ENCODE peak calls at places on chromosomes 12 and 14, in five cellular contexts. P is GM23338, G is upper lobe of left lung, O is esophagus muscularis mucosa, T is sigmoid colon. S is an unnamed sample.
A peak's percentile ranks its signal among the peaks of the same experiment; 100 is the strongest.

GRCh38 chr14:93173943-93174395 is 10.7 kb downstream of the MOAP1 start:
- DNase-seq in O (no peak), P (no peak), T (no peak), G (no peak), S (no peak)

GRCh38 chr14:39491134-39491541 is 58.9 kb upstream of the FBXO33 start:
- DNase-seq in G (no peak), T (no peak), O (no peak), P (peak; percentile 75), S (no peak)

GRCh38 chr14:25381498-25381897 is 331.6 kb upstream of the STXBP6 start:
- DNase-seq in P (peak; percentile 52), G (no peak), O (no peak), T (no peak), S (no peak)

GRCh38 chr14:100981808-100982207 is 78.3 kb upstream of the RTL1 start:
- DNase-seq in P (no peak), T (no peak), G (no peak), O (no peak), S (no peak)

GRCh38 chr14:65456247-65456646 is 43.7 kb downstream of the FUT8 start:
- DNase-seq in O (no peak), T (no peak), P (no peak), G (no peak), S (no peak)

GRCh38 chr14:68982581-68982980 is 3.5 kb upstream of the ACTN1 start:
- DNase-seq in G (no peak), P (no peak), T (no peak), O (no peak), S (no peak)

GRCh38 chr12:40827923-40828592 is 135.8 kb downstream of the CNTN1 start:
- DNase-seq in P (peak; percentile 58), O (no peak), T (no peak), G (no peak), S (no peak)

GRCh38 chr12:10268037-10268436 is 39.6 kb upstream of the KLRD1 start:
- DNase-seq in G (no peak), O (no peak), T (no peak), P (no peak), S (no peak)

GRCh38 chr12:111195316-111195715 is 173.6 kb downstream of the PHETA1 start:
- DNase-seq in P (no peak), T (no peak), O (no peak), G (no peak), S (no peak)

GRCh38 chr12:73083736-73084135 is 811.6 kb downstream of the TRHDE start:
- DNase-seq in P (no peak), T (no peak), G (no peak), O (no peak), S (no peak)

GRCh38 chr12:124684971-124685688 is 117.7 kb upstream of the NCOR2 start:
- DNase-seq in T (no peak), G (no peak), P (no peak), O (no peak), S (peak; percentile 46)

GRCh38 chr12:47026291-47026690 is 53.1 kb upstream of the PCED1B start:
- DNase-seq in O (no peak), G (no peak), P (no peak), T (no peak), S (no peak)

GRCh38 chr14:29461131-29461530 is 466.5 kb downstream of the PRKD1 start:
- DNase-seq in O (no peak), G (no peak), P (no peak), T (no peak), S (no peak)

GRCh38 chr12:2301531-2302461 is 249.0 kb downstream of the CACNA1C start:
- DNase-seq in T (peak; percentile 73), O (no peak), P (no peak), G (no peak), S (no peak)

GRCh38 chr12:52628111-52628507 is 9.8 kb upstream of the KRT73 start:
- DNase-seq in O (peak; percentile 50), G (no peak), T (no peak), P (no peak), S (no peak)

GRCh38 chr14:101821528-101821927 is 60.0 kb downstream of the PPP2R5C start:
- DNase-seq in G (no peak), O (no peak), P (no peak), T (no peak), S (no peak)

GRCh38 chr12:57127101-57127709 is 1.1 kb upstream of the LRP1 start:
- DNase-seq in T (peak; percentile 85), P (peak; percentile 85), O (no peak), G (peak; percentile 92), S (peak; percentile 73)

GRCh38 chr12:38921025-38921677 is 15.8 kb upstream of the CPNE8 start:
- DNase-seq in T (no peak), G (peak; percentile 66), O (no peak), P (peak; percentile 77), S (peak; percentile 61)

GRCh38 chr12:121184425-121184824 is 25.5 kb upstream of the P2RX4 start:
- DNase-seq in O (no peak), G (no peak), P (peak; percentile 45), T (no peak), S (peak; percentile 86)

GRCh38 chr12:42180990-42181611 is 36.4 kb upstream of the GXYLT1 start:
- DNase-seq in P (no peak), T (no peak), O (no peak), G (no peak), S (no peak)

GRCh38 chr12:67091204-67091603 is 178.0 kb upstream of the CAND1 start:
- DNase-seq in P (no peak), T (no peak), G (no peak), O (no peak), S (peak; percentile 13)

GRCh38 chr12:78120866-78121590 is 290.3 kb downstream of the NAV3 start:
- DNase-seq in G (no peak), T (no peak), P (no peak), O (no peak), S (no peak)

GRCh38 chr12:57864382-57864781 is 17.9 kb upstream of the CTDSP2 start:
- DNase-seq in T (peak; percentile 65), P (peak; percentile 66), G (no peak), O (no peak), S (peak; percentile 10)

GRCh38 chr12:22014783-22015144 is 31.3 kb upstream of the CMAS start:
- DNase-seq in T (no peak), G (no peak), P (no peak), O (no peak), S (no peak)

GRCh38 chr12:25472453-25472852 is 80.6 kb downstream of the LMNTD1 start:
- DNase-seq in P (no peak), G (no peak), T (no peak), O (no peak), S (no peak)

GRCh38 chr14:26290007-26290530 is 307.8 kb downstream of the NOVA1 start:
- DNase-seq in O (no peak), P (no peak), T (no peak), G (no peak), S (no peak)

GRCh38 chr12:6166808-6167207 is 33.4 kb upstream of the CD9 start:
- DNase-seq in P (no peak), G (no peak), T (no peak), O (no peak), S (no peak)

GRCh38 chr12:6169107-6169440 is 31.1 kb upstream of the CD9 start:
- DNase-seq in P (no peak), O (no peak), G (no peak), T (no peak), S (no peak)

GRCh38 chr12:6171409-6172015 is 28.7 kb upstream of the CD9 start:
- DNase-seq in T (peak; percentile 69), P (no peak), G (peak; percentile 64), O (no peak), S (no peak)

GRCh38 chr12:6165418-6165817 is 34.8 kb upstream of the CD9 start:
- DNase-seq in O (no peak), P (no peak), T (no peak), G (no peak), S (no peak)

DNA sequence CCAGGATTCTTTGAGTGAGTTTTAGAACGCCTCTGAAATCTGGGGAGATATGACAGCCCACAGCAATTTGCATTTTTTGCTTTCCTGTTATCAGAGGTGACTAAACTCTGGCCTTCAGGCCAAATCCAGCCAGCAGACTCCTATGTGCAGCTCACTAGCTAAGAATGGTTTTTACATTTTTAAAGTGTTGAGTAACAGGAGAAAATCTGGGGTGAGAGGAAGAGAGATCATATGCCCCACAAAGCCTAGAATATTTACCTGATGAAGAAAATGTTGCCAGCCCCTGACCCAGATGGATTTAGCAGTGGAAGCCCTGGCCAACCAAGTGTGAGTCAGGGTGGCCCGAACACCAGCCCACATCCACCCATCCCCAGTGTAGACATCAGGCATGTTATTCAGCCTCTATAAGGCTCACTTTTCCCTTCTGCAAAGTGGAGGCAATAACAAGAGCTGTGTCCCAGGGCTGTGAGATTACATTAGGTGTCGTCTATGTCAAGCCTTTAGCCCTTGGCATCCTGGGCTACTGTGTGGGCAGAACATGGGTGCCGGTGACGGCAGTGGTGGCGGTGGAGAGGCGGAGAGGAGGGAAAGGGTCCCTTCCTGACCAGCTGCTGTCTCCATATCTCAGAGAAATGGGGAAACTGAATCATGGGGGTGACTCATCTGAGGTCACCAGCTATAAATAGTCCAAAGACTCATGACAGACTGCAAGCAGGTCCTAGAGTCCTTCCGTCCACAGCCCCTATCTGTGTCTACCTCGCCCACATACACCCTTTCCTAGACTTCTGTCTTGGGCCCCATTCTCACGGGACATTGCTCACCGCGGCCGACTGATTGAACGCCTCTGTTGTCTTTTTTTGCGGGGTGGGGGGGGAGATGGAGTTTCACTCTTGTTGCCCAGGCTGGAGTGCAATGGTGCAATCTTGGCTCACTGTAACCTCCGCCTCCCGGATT is 32.6 kb upstream of the CD9 start:
- DNase-seq in P (no peak), G (peak; percentile 80), T (peak; percentile 79), O (no peak), S (no peak)
- TF ChIP-seq POLR2AphosphoS5 in P (no peak), G (peak; percentile 79), T (peak; percentile 26), O (peak; percentile 53), S (no peak)

GRCh38 chr14:56821177-56821576 is 10.9 kb upstream of the OTX2 start:
- DNase-seq in O (no peak), T (no peak), G (no peak), P (no peak), S (no peak)

GRCh38 chr14:56816575-56817391 is 6.5 kb upstream of the OTX2 start:
- DNase-seq in P (peak; percentile 79), G (no peak), T (no peak), O (no peak), S (no peak)

GRCh38 chr14:56817396-56817921 is 7.2 kb upstream of the OTX2 start:
- DNase-seq in T (no peak), G (no peak), P (peak; percentile 62), O (no peak), S (no peak)

GRCh38 chr14:56826214-56826613 is 15.9 kb upstream of the OTX2 start:
- DNase-seq in G (no peak), T (no peak), O (no peak), P (no peak), S (no peak)

GRCh38 chr14:56821807-56822615 is 11.7 kb upstream of the OTX2 start:
- DNase-seq in T (no peak), O (no peak), P (no peak), G (no peak), S (no peak)
- H3K27ac ChIP-seq in T (no peak overlapping the region), O (no peak overlapping the region), P (no peak overlapping the region), G (no peak overlapping the region), S (no peak overlapping the region)

GRCh38 chr12:1252758-1253157 is 261.7 kb downstream of the ERC1 start:
- DNase-seq in T (no peak), O (no peak), P (no peak), G (no peak), S (no peak)
- TF ChIP-seq POLR2AphosphoS5 in T (no peak), O (no peak), P (no peak), G (no peak), S (no peak)

GRCh38 chr12:92221916-92222315 is 76.3 kb upstream of the BTG1 start:
- DNase-seq in G (no peak), O (no peak), T (no peak), P (no peak), S (no peak)
- H3K27ac ChIP-seq in G (no peak overlapping the region), O (no peak overlapping the region), T (no peak overlapping the region), P (no peak overlapping the region), S (no peak overlapping the region)

GRCh38 chr14:75132374-75133086 is 5.7 kb upstream of the NEK9 start:
- DNase-seq in T (no peak), O (no peak), G (no peak), P (peak; percentile 87), S (peak; percentile 76)
- TF ChIP-seq POLR2AphosphoS5 in T (peak; percentile 23), O (no peak), G (no peak), P (no peak), S (peak; percentile 73)